ENCODE peak calls at places on chromosomes 7 and 10, in five cellular contexts. One of them, this sample, is unnamed.

GRCh38 chr7:101823086-101823485 is 5.7 kb downstream of the CUX1 start:
- DNase-seq in MCF 10A: peak
- DNase-seq in activated gamma-delta T cell treated with Interleukin-2 at 50 U/mL for 16 hours: no peak
- DNase-seq in neuronal stem cell: no peak
- DNase-seq in AG08395: no peak
- DNase-seq in this sample: no peak

GRCh38 chr10:122207596-122207995 is 63.5 kb upstream of the BTBD16 start:
- DNase-seq in MCF 10A: no peak
- DNase-seq in activated gamma-delta T cell treated with Interleukin-2 at 50 U/mL for 16 hours: no peak
- DNase-seq in neuronal stem cell: no peak
- DNase-seq in AG08395: no peak
- DNase-seq in this sample: no peak

GRCh38 chr10:87546971-87547413 is 42.3 kb downstream of the MINPP1 start:
- DNase-seq in MCF 10A: no peak
- DNase-seq in activated gamma-delta T cell treated with Interleukin-2 at 50 U/mL for 16 hours: no peak
- DNase-seq in neuronal stem cell: no peak
- DNase-seq in AG08395: peak
- DNase-seq in this sample: no peak

GRCh38 chr7:117372073-117372472 is 49.2 kb upstream of the WNT2 start:
- DNase-seq in MCF 10A: no peak
- DNase-seq in activated gamma-delta T cell treated with Interleukin-2 at 50 U/mL for 16 hours: no peak
- DNase-seq in neuronal stem cell: no peak
- DNase-seq in AG08395: no peak
- DNase-seq in this sample: no peak

GRCh38 chr7:100483728-100484635 is at the start of gene NYAP1:
- DNase-seq in MCF 10A: peak
- DNase-seq in activated gamma-delta T cell treated with Interleukin-2 at 50 U/mL for 16 hours: peak
- DNase-seq in neuronal stem cell: peak
- DNase-seq in AG08395: peak
- DNase-seq in this sample: peak

GRCh38 chr10:100391163-100392002 is 44.4 kb downstream of the SCD start:
- DNase-seq in MCF 10A: no peak
- DNase-seq in activated gamma-delta T cell treated with Interleukin-2 at 50 U/mL for 16 hours: no peak
- DNase-seq in neuronal stem cell: no peak
- DNase-seq in AG08395: no peak
- DNase-seq in this sample: no peak

GRCh38 chr10:71512213-71512745 is 115.6 kb downstream of the CDH23 start:
- DNase-seq in MCF 10A: no peak
- DNase-seq in activated gamma-delta T cell treated with Interleukin-2 at 50 U/mL for 16 hours: no peak
- DNase-seq in neuronal stem cell: no peak
- DNase-seq in AG08395: no peak
- DNase-seq in this sample: no peak

GRCh38 chr10:79241990-79242619 is 105.2 kb upstream of the PPIF start:
- DNase-seq in MCF 10A: peak
- DNase-seq in activated gamma-delta T cell treated with Interleukin-2 at 50 U/mL for 16 hours: peak
- DNase-seq in neuronal stem cell: no peak
- DNase-seq in AG08395: peak
- DNase-seq in this sample: peak